ENCODE peak calls at places on chromosomes 16 and 17, in four cellular contexts. J is OCI-LY7, C is dorsolateral prefrontal cortex, V is upper lobe of right lung. M is an unnamed sample.

GRCh38 chr17:74299618-74300009 is 25.6 kb downstream of the DNAI2 start:
- DNase-seq in J (no peak), C (no peak), V (no peak), M (no peak)

GRCh38 chr17:29180051-29180787 is at the start of gene MYO18A:
- DNase-seq in J (peak; percentile 88), C (peak; percentile 67), V (peak; percentile 91), M (peak; percentile 77)

GRCh38 chr17:34580685-34581445 is 1.5 kb downstream of the TMEM132E start:
- DNase-seq in J (no peak), C (no peak), V (peak; percentile 62), M (no peak)

GRCh38 chr16:49596699-49597291 is 223.2 kb downstream of the C16orf78 start:
- DNase-seq in J (no peak), C (no peak), V (no peak), M (no peak)

GRCh38 chr17:19978206-19978802 is 676 bp upstream of the AKAP10 start:
- DNase-seq in J (no peak), C (no peak), V (no peak), M (no peak)

GRCh38 chr16:77531741-77532140 is 96.9 kb upstream of the ADAMTS18 start:
- DNase-seq in J (no peak), C (no peak), V (no peak), M (peak; percentile 40)

GRCh38 chr17:50620848-50621247 is 13.8 kb upstream of the ABCC3 start:
- DNase-seq in J (peak; percentile 17), C (peak; percentile 63), V (no peak), M (no peak)

GRCh38 chr16:49019826-49020401 is 261.7 kb downstream of the CBLN1 start:
- DNase-seq in J (no peak), C (peak; percentile 46), V (no peak), M (no peak)

GRCh38 chr17:21373034-21373433 is 3.1 kb upstream of the KCNJ12 start:
- DNase-seq in J (peak; percentile 43), C (no peak), V (no peak), M (no peak)

GRCh38 chr16:24685539-24686432 is 43.7 kb upstream of the TNRC6A start:
- DNase-seq in J (no peak), C (peak; percentile 85), V (no peak), M (peak; percentile 90)

GRCh38 chr16:24692854-24693253 is 36.6 kb upstream of the TNRC6A start:
- DNase-seq in J (no peak), C (no peak), V (no peak), M (no peak)

GRCh38 chr16:24688359-24688758 is 41.1 kb upstream of the TNRC6A start:
- DNase-seq in J (no peak), C (no peak), V (no peak), M (no peak)

GRCh38 chr16:24686678-24687077 is 42.8 kb upstream of the TNRC6A start:
- DNase-seq in J (no peak), C (no peak), V (no peak), M (no peak)

GRCh38 chr16:24689128-24689527 is 40.3 kb upstream of the TNRC6A start:
- DNase-seq in J (peak; percentile 20), C (peak; percentile 22), V (no peak), M (peak; percentile 73)
- TF ChIP-seq CTCF in J (peak; percentile 70), C (peak; percentile 55), V (peak; percentile 42), M (peak; percentile 90)

GRCh38 chr16:28212532-28212873 is 738 bp upstream of the XPO6 start:
- DNase-seq in J (no peak), C (peak; percentile 31), V (no peak), M (no peak)
- H3K4me3 ChIP-seq in J (peak overlapping the region; percentile 81), C (peak overlapping the region; percentile 88), V (peak overlapping the region; percentile 94), M (peak overlapping the region; percentile 82)

DNA sequence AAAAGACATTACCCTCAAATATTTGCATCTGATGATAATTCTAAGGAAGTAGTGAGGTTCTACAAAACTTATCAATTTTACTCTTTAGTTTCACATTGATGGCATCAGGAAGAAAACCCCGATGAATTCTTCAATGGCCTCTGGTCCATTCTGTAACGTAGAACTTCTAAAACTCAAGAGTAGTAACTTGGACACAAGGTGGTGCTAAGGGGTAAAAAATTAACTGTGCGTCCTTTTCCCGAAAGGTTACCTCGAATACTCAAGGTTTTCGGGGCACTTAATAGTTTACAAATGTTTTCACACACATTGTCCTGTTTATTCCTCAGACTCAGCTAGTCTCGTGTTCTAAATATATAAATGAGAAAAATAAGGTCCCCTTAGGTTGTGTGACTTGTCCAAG is 517.3 kb upstream of the ZFHX3 start:
- DNase-seq in J (no peak), C (no peak), V (no peak), M (no peak)
- TF ChIP-seq CTCF in J (peak; percentile 41), C (peak; percentile 59), V (no peak), M (no peak)

DNA sequence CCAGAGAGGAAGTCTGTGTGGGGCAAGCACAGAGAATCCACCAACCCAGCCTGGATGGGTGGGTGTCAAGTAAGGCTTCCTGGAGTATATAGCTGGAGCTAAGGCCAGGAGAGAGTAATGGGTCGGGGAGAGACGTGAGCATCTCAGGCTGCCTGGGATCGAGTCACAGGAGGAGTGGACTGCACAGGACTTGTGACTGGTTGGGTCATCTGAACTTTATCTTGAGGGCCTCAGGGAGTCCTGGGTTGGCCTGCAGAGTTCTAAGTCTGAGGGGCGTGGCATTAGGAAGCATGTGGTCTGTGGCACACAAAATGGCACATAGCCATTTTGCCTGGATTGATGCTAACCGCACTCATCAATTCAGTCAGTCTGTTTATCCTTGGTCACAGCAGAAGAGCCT is 1.5 kb downstream of the PLA2G15 start:
- DNase-seq in J (no peak), C (no peak), V (no peak), M (no peak)
- H3K4me3 ChIP-seq in J (peak overlapping the region; percentile 80), C (no peak overlapping the region), V (peak overlapping the region; percentile 98), M (no peak overlapping the region)

GRCh38 chr16:28104404-28104803 is 40.9 kb upstream of the GSG1L start:
- DNase-seq in J (no peak), C (no peak), V (peak; percentile 50), M (no peak)

GRCh38 chr16:28106467-28106866 is 43.0 kb upstream of the GSG1L start:
- DNase-seq in J (no peak), C (no peak), V (no peak), M (no peak)

GRCh38 chr16:28107232-28107631 is 43.7 kb upstream of the GSG1L start:
- DNase-seq in J (no peak), C (no peak), V (no peak), M (no peak)

GRCh38 chr16:28105297-28105696 is 41.8 kb upstream of the GSG1L start:
- DNase-seq in J (no peak), C (no peak), V (no peak), M (no peak)

DNA sequence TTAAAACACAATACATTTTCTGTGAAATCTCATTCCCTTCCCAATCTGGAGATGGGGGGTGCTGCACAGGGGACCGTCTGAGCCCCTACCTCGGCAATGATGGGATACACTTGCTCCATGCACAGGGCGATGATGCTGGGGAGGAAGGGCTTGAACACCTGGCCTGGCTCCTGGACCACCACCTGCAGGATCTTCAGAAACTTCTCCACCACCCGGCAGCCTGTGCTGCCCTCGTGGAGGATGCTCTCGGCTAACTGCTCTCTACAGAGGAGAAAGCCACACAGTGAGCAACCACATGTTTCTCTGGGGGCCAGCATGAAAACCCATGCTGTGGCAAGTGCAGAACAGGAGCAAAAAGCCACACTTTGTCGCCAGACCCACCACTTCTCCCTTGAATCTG is 42.4 kb upstream of the GSG1L start:
- DNase-seq in J (no peak), C (no peak), V (peak; percentile 40), M (no peak)
- TF ChIP-seq CTCF in J (no peak), C (no peak), V (no peak), M (no peak)

GRCh38 chr17:47188799-47189731 is at the start of gene CDC27:
- DNase-seq in J (peak; percentile 100), C (peak; percentile 96), V (peak; percentile 99), M (peak; percentile 99)

GRCh38 chr17:47189732-47190621 is 882 bp upstream of the CDC27 start:
- DNase-seq in J (no peak), C (no peak), V (no peak), M (no peak)

GRCh38 chr17:47180337-47180736 is 8.8 kb downstream of the CDC27 start:
- DNase-seq in J (no peak), C (no peak), V (no peak), M (peak; percentile 17)

GRCh38 chr17:47188266-47188665 is 829 bp downstream of the CDC27 start:
- DNase-seq in J (peak; percentile 51), C (no peak), V (no peak), M (peak; percentile 59)

GRCh38 chr17:47184671-47185070 is 4.4 kb downstream of the CDC27 start:
- DNase-seq in J (no peak), C (no peak), V (no peak), M (peak; percentile 17)
- H3K4me3 ChIP-seq in J (peak overlapping the region; percentile 41), C (no peak overlapping the region), V (no peak overlapping the region), M (no peak overlapping the region)

DNA sequence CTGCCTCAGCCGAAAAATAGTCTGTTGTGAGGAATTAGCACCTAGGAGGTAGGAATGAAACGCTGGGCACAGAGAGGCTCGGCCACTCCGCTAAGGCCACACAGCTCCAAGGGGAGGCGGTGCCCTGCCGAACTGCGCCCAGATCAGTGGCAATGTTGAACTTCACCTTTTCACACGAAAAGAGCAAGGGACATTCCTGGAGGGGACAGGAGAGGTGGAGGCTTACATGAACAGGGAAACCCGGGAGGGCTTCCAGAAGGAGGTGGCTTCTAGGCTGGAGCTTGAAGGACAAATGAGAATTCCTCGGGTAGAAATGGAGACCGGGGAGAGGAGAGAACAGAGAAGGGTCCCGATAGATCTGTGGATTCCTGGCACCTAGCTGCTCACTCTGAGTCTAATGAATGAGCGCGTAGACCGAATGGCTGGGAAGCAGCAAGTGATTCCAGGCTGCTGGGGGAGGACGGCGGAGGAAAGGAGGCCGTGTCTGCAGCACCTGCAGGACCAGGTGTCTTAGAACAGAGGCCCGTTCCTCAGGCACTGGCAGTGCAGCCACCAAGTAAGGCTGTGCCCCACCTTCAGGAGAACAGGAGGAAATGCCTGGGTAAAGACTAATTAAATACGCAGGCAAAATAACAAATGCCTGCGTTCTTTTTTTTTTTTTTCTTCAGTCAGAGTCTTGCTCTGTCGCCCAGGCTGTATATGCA is 723 bp upstream of the SLC38A10 start:
- DNase-seq in J (peak; percentile 89), C (peak; percentile 54), V (peak; percentile 81), M (peak; percentile 46)
- TF ChIP-seq CTCF in J (peak; percentile 70), C (no peak), V (peak; percentile 37), M (peak; percentile 38)

DNA sequence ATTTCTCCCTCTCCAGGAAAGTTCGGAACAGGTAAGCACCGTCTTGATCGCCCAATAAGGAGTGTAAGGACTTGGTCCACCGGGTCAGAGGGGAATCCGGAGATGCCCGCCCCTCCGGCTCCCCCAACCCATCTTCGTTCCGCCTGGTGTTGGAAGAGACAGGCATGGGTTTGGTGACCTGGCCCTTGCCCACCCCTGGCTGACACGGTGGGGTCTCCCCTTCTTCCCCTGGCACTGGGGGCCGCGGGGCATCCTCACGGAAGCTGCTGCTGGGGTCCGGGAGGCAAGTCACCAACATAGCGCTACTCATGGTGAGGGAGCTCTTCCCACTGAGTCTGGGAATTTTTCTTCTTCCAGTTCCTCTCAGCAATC is 3.2 kb downstream of the AXIN2 start:
- DNase-seq in J (no peak), C (no peak), V (no peak), M (no peak)
- H3K4me3 ChIP-seq in J (no peak overlapping the region), C (no peak overlapping the region), V (no peak overlapping the region), M (peak overlapping the region; percentile 71)

M was measured in fibroblast of pulmonary artery.